ENCODE peak calls at places on chromosomes 4 and X, in five cellular contexts. R is neuronal stem cell, Y is IMR-90, T is H9, V is trophoblast cell. C is an unnamed sample.

GRCh38 chr4:171650543-171650942 is 162.7 kb upstream of the GALNTL6 start:
- DNase-seq in T (peak; percentile 45), R (no peak), V (no peak), Y (no peak), C (no peak)

GRCh38 chr4:89269267-89269666 is 38.3 kb downstream of the GPRIN3 start:
- DNase-seq in V (no peak), T (no peak), Y (no peak), R (no peak), C (no peak)

GRCh38 chr4:16669036-16669435 is 229.4 kb downstream of the LDB2 start:
- DNase-seq in V (no peak), Y (peak; percentile 45), R (no peak), T (no peak), C (no peak)

GRCh38 chrX:124256209-124256608 is 76.3 kb upstream of the TEX13D start:
- DNase-seq in Y (peak; percentile 19), V (no peak), T (no peak), R (no peak), C (peak; percentile 38)

GRCh38 chrX:40377684-40378083 is 203.1 kb upstream of the ATP6AP2 start:
- DNase-seq in R (no peak), V (no peak), T (no peak), Y (no peak), C (no peak)

GRCh38 chrX:47664737-47665136 is 5.8 kb upstream of the UXT start:
- DNase-seq in T (no peak), V (peak; percentile 80), R (no peak), Y (peak; percentile 33), C (peak; percentile 7)

GRCh38 chr4:38464328-38464727 is 199.7 kb upstream of the KLF3 start:
- DNase-seq in V (no peak), T (no peak), R (no peak), Y (no peak), C (no peak)

GRCh38 chr4:183157215-183157614 is 58.2 kb downstream of the WWC2 start:
- DNase-seq in T (no peak), V (no peak), R (no peak), Y (no peak), C (no peak)

GRCh38 chr4:13990596-13991589 is 363.4 kb upstream of the BOD1L1 start:
- DNase-seq in V (no peak), T (no peak), Y (peak; percentile 25), R (no peak), C (peak; percentile 45)

DNA sequence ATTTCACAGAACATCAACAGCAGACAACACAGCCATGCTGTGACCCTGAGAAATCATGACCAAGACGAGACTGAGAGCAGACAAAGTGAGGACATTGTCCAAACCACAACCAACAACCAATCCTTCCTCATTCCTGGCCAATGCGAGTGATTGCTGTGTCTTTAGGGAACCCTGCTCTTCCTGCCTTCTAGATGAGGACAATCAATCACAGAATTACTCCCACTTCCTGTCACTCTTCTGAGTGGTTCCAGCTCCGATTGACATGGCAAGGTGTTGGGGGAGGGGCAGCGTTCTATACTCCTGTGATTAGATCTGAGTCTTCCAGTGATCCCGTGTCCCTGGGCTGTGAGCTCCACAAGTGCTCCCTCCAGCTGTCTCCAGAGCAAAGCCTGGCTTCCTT is 227.8 kb downstream of the STIM2 start:
- DNase-seq in Y (no peak), V (no peak), R (no peak), T (no peak), C (peak; percentile 3)
- H4K91ac ChIP-seq in Y (no peak overlapping the region), V (peak overlapping the region; percentile 20), R (no peak overlapping the region), T (no peak overlapping the region), C (no peak overlapping the region)

GRCh38 chr4:2963185-2964076 is at the start of the genes GRK4 and NOP14:
- DNase-seq in T (peak; percentile 98), Y (peak; percentile 98), V (peak; percentile 100), R (peak; percentile 98), C (peak; percentile 98)
- H4K91ac ChIP-seq in T (no peak within 1 kb of the TSS), Y (peak within 1 kb of the TSS; percentile 75), V (peak within 1 kb of the TSS; percentile 89), R (no peak within 1 kb of the TSS), C (peak within 1 kb of the TSS; percentile 77)

GRCh38 chrX:41389311-41389888 is 55.4 kb downstream of the DDX3X start:
- DNase-seq in Y (no peak), T (no peak), V (no peak), R (no peak), C (no peak)
- H4K91ac ChIP-seq in Y (no peak overlapping the region), T (no peak overlapping the region), V (no peak overlapping the region), R (no peak overlapping the region), C (no peak overlapping the region)

GRCh38 chr4:186918466-186918865 is 194.8 kb upstream of the FAT1 start:
- DNase-seq in T (no peak), Y (no peak), R (no peak), V (peak; percentile 29), C (peak; percentile 87)
- H4K91ac ChIP-seq in T (no peak overlapping the region), Y (peak overlapping the region; percentile 4), R (no peak overlapping the region), V (no peak overlapping the region), C (no peak overlapping the region)

GRCh38 chr4:55637272-55637820 is 1.2 kb upstream of the NMU start:
- DNase-seq in Y (no peak), T (peak; percentile 51), V (peak; percentile 10), R (no peak), C (no peak)

GRCh38 chr4:55636622-55636999 is 513 bp upstream of the NMU start:
- DNase-seq in Y (no peak), V (no peak), R (peak; percentile 17), T (peak; percentile 35), C (peak; percentile 7)

GRCh38 chr4:55635282-55635681 is 816 bp downstream of the NMU start:
- DNase-seq in T (peak; percentile 32), V (no peak), R (peak; percentile 14), Y (no peak), C (no peak)

GRCh38 chr4:55634417-55635128 is 1.5 kb downstream of the NMU start:
- DNase-seq in Y (no peak), V (no peak), T (no peak), R (no peak), C (no peak)

DNA sequence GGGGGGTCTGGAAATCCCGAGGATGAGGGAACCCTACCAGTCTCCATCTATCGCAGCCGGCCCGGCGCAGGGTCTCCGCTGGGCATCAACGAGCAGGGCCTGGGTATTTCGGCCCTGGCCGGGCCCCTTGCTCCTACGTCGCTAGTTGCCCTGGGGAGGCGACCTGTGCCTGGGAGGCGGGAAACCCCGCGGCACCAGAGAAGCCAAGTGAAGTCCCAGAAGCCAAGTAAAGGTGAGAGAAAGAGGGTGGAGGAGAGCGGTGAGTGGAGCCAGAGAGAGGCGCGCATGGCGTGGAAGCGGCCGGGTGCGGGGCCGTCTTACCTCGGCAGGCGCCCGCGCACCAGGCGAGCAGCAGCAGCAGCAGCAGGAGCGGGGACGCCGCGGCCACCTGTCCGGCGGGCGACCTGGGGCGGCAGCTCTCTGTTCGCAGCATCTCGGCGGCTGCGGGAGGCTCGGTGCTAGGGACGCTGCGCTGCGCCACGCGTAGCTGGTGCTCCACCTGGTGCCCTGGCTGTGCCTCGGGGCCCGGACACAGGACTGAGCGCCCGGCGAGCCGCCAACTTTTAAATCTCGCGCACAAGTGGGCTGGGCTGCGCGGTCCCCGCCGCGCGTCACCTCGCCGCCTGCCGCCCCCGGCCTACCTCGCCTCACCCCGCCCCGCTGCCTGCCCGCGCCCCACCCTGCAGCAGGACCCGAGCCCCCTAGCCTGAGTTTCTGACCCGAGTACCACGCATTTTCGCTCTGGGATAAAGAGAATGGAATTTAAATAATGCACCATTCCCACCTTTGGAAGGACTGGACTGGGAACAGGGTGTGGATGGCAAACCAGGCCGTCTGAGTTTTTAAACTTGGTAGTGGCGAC is at the start of gene NMU:
- DNase-seq in Y (no peak), T (peak; percentile 65), R (peak; percentile 41), V (peak; percentile 43), C (peak; percentile 2)
- H4K91ac ChIP-seq in Y (no peak within 1 kb of the TSS), T (no peak within 1 kb of the TSS), R (no peak within 1 kb of the TSS), V (no peak within 1 kb of the TSS), C (no peak within 1 kb of the TSS)

GRCh38 chrX:16444353-16444752 is 205.6 kb upstream of the S100G start:
- DNase-seq in R (no peak), T (no peak), V (no peak), Y (peak; percentile 89), C (no peak)
- H4K91ac ChIP-seq in R (no peak overlapping the region), T (no peak overlapping the region), V (no peak overlapping the region), Y (no peak overlapping the region), C (no peak overlapping the region)

GRCh38 chr4:55127053-55127452 is 1.7 kb upstream of the KDR start:
- DNase-seq in T (no peak), Y (no peak), R (no peak), V (no peak), C (no peak)

GRCh38 chr4:55125763-55126541 is 557 bp upstream of the KDR start:
- DNase-seq in R (no peak), V (no peak), T (peak; percentile 33), Y (no peak), C (peak; percentile 26)

GRCh38 chr4:55124337-55125076 is 888 bp downstream of the KDR start:
- DNase-seq in R (peak; percentile 8), V (no peak), Y (no peak), T (peak; percentile 34), C (peak; percentile 23)

GRCh38 chr4:55123791-55124190 is 1.6 kb downstream of the KDR start:
- DNase-seq in T (no peak), Y (no peak), V (no peak), R (no peak), C (no peak)

GRCh38 chr4:55125087-55125721 is at the start of gene KDR:
- DNase-seq in V (no peak), R (peak; percentile 65), T (peak; percentile 85), Y (no peak), C (peak; percentile 46)
- H4K91ac ChIP-seq in V (no peak within 1 kb of the TSS), R (no peak within 1 kb of the TSS), T (no peak within 1 kb of the TSS), Y (no peak within 1 kb of the TSS), C (no peak within 1 kb of the TSS)

GRCh38 chr4:181946902-181947301 is 296.3 kb upstream of the TENM3 start:
- DNase-seq in R (no peak), Y (peak; percentile 58), V (no peak), T (no peak), C (peak; percentile 28)

GRCh38 chr4:181938641-181939040 is 304.6 kb upstream of the TENM3 start:
- DNase-seq in Y (no peak), R (no peak), T (no peak), V (no peak), C (no peak)

GRCh38 chr4:181949704-181950312 is 293.4 kb upstream of the TENM3 start:
- DNase-seq in Y (no peak), R (no peak), T (peak; percentile 85), V (no peak), C (no peak)

GRCh38 chr4:181939199-181939945 is 303.8 kb upstream of the TENM3 start:
- DNase-seq in Y (peak; percentile 51), R (no peak), V (peak; percentile 27), T (no peak), C (no peak)

DNA sequence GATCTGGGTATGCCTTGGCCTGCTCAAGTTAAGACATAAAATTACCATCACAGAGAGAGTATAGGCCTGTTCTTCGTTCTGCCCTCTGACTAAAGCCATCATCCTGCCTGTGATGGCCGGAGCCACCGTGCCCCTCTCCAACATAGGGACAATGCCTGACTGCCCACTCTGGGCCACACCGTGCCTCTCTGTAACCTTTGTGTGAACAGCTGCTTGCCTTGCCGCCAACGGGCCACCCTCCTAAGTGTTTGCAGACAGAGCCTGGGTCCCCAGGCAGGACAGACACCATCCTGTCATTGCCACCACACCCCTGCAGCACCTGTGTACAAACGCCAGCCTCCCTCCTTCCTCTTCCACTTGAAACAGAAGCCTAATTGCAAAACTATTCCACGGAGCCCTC is 298.7 kb upstream of the TENM3 start:
- DNase-seq in T (no peak), V (no peak), R (no peak), Y (no peak), C (no peak)
- H4K91ac ChIP-seq in T (no peak overlapping the region), V (no peak overlapping the region), R (no peak overlapping the region), Y (no peak overlapping the region), C (no peak overlapping the region)

C was measured in mesenchymal stem cell.